ENCODE peak calls at places on chromosomes 5 and 9, in five cellular contexts. One of them, this sample, is unnamed.

GRCh38 chr9:128438343-128439109 is 17.3 kb upstream of the ODF2 start:
- DNase-seq in activated CD8-positive, alpha-beta memory T cell treated with anti-CD3 and anti-CD28 coated beads, Interleukin-2, amount 50 U/mL, for 48 hours: peak
- DNase-seq in central memory CD4-positive, alpha-beta T cell: peak
- DNase-seq in ecto neural progenitor cell: peak
- DNase-seq in PC-9: peak
- DNase-seq in this sample: no peak

GRCh38 chr5:41637424-41637823 is 127.0 kb upstream of the PLCXD3 start:
- DNase-seq in activated CD8-positive, alpha-beta memory T cell treated with anti-CD3 and anti-CD28 coated beads, Interleukin-2, amount 50 U/mL, for 48 hours: no peak
- DNase-seq in central memory CD4-positive, alpha-beta T cell: no peak
- DNase-seq in ecto neural progenitor cell: peak
- DNase-seq in PC-9: no peak
- DNase-seq in this sample: no peak

GRCh38 chr5:113864437-113864836 is 350.9 kb downstream of the YTHDC2 start:
- DNase-seq in activated CD8-positive, alpha-beta memory T cell treated with anti-CD3 and anti-CD28 coated beads, Interleukin-2, amount 50 U/mL, for 48 hours: no peak
- DNase-seq in central memory CD4-positive, alpha-beta T cell: no peak
- DNase-seq in ecto neural progenitor cell: no peak
- DNase-seq in PC-9: no peak
- DNase-seq in this sample: no peak

GRCh38 chr9:5622019-5622418 is 6.9 kb upstream of the RIC1 start:
- DNase-seq in activated CD8-positive, alpha-beta memory T cell treated with anti-CD3 and anti-CD28 coated beads, Interleukin-2, amount 50 U/mL, for 48 hours: no peak
- DNase-seq in central memory CD4-positive, alpha-beta T cell: no peak
- DNase-seq in ecto neural progenitor cell: no peak
- DNase-seq in PC-9: peak
- DNase-seq in this sample: no peak

GRCh38 chr9:94083384-94083783 is 880 bp upstream of the PTPDC1 start:
- DNase-seq in activated CD8-positive, alpha-beta memory T cell treated with anti-CD3 and anti-CD28 coated beads, Interleukin-2, amount 50 U/mL, for 48 hours: no peak
- DNase-seq in central memory CD4-positive, alpha-beta T cell: no peak
- DNase-seq in ecto neural progenitor cell: no peak
- DNase-seq in PC-9: no peak
- DNase-seq in this sample: no peak

GRCh38 chr5:176700239-176700847 is 53.1 kb downstream of the TSPAN17 start:
- DNase-seq in activated CD8-positive, alpha-beta memory T cell treated with anti-CD3 and anti-CD28 coated beads, Interleukin-2, amount 50 U/mL, for 48 hours: no peak
- DNase-seq in central memory CD4-positive, alpha-beta T cell: no peak
- DNase-seq in ecto neural progenitor cell: peak
- DNase-seq in PC-9: no peak
- DNase-seq in this sample: no peak

GRCh38 chr9:34493972-34494535 is 28.7 kb downstream of the ENHO start:
- DNase-seq in activated CD8-positive, alpha-beta memory T cell treated with anti-CD3 and anti-CD28 coated beads, Interleukin-2, amount 50 U/mL, for 48 hours: peak
- DNase-seq in central memory CD4-positive, alpha-beta T cell: no peak
- DNase-seq in ecto neural progenitor cell: peak
- DNase-seq in PC-9: no peak
- DNase-seq in this sample: no peak

GRCh38 chr5:160155017-160155725 is 35.9 kb upstream of the PWWP2A start:
- DNase-seq in activated CD8-positive, alpha-beta memory T cell treated with anti-CD3 and anti-CD28 coated beads, Interleukin-2, amount 50 U/mL, for 48 hours: no peak
- DNase-seq in central memory CD4-positive, alpha-beta T cell: no peak
- DNase-seq in ecto neural progenitor cell: no peak
- DNase-seq in PC-9: peak
- DNase-seq in this sample: no peak

GRCh38 chr9:122051401-122052346 is 41.4 kb downstream of the TTLL11 start:
- DNase-seq in activated CD8-positive, alpha-beta memory T cell treated with anti-CD3 and anti-CD28 coated beads, Interleukin-2, amount 50 U/mL, for 48 hours: peak
- DNase-seq in central memory CD4-positive, alpha-beta T cell: no peak
- DNase-seq in ecto neural progenitor cell: no peak
- DNase-seq in PC-9: no peak
- DNase-seq in this sample: no peak

This sample was measured in epithelial cell of prostate.